ENCODE peak calls at places on chromosomes 13 and 19, in five cellular contexts. R, J, K, Z and D are unnamed samples.

GRCh38 chr13:90118467-90119071 is 1228.9 kb upstream of the MIR17HG start:
- DNase-seq in Z (no peak), J (no peak), K (no peak), R (no peak), D (no peak)

GRCh38 chr13:113918981-113919646 is 54.8 kb downstream of the C13orf46 start:
- DNase-seq in K (peak), Z (no peak), J (no peak), R (peak), D (peak)

GRCh38 chr13:30125422-30126073 is 181.8 kb downstream of the KATNAL1 start:
- DNase-seq in R (no peak), Z (no peak), K (no peak), J (peak), D (no peak)

GRCh38 chr13:44046428-44046827 is 166.7 kb downstream of the LACC1 start:
- DNase-seq in Z (no peak), J (no peak), K (no peak), R (no peak), D (no peak)

GRCh38 chr13:28548872-28549271 is 53.9 kb upstream of the FLT1 start:
- DNase-seq in K (no peak), R (no peak), J (no peak), Z (no peak), D (no peak)

GRCh38 chr13:51311957-51312520 is 27.5 kb upstream of the SERPINE3 start:
- DNase-seq in J (no peak), K (peak), Z (no peak), R (no peak), D (no peak)

GRCh38 chr13:26819067-26819466 is 58.5 kb upstream of the GPR12 start:
- DNase-seq in R (no peak), Z (peak), J (no peak), K (no peak), D (peak)

GRCh38 chr19:21569497-21569870 is 64.1 kb downstream of the ZNF429 start:
- DNase-seq in Z (no peak), J (peak), K (no peak), R (no peak), D (no peak)

GRCh38 chr13:71417205-71417604 is 449.8 kb downstream of the DACH1 start:
- DNase-seq in R (no peak), J (no peak), K (no peak), Z (no peak), D (no peak)

GRCh38 chr19:3785464-3785937 is 680 bp downstream of the MATK start:
- DNase-seq in K (no peak), J (no peak), Z (no peak), R (no peak), D (no peak)

GRCh38 chr19:38025908-38026307 is 118.9 kb downstream of the SIPA1L3 start:
- DNase-seq in K (no peak), R (no peak), J (no peak), Z (no peak), D (no peak)

GRCh38 chr13:34678154-34678553 is 263.9 kb upstream of the NBEA start:
- DNase-seq in J (no peak), R (no peak), Z (no peak), K (no peak), D (no peak)

GRCh38 chr13:26213345-26213744 is 8.8 kb downstream of the RNF6 start:
- DNase-seq in R (no peak), J (no peak), K (no peak), Z (no peak), D (no peak)

GRCh38 chr13:35479691-35480090 is 3.2 kb upstream of the MAB21L1 start:
- DNase-seq in R (no peak), K (no peak), Z (no peak), J (no peak), D (no peak)

GRCh38 chr19:33947565-33947964 is 150.9 kb downstream of the KCTD15 start:
- DNase-seq in Z (no peak), J (no peak), R (no peak), K (no peak), D (peak)

GRCh38 chr19:5395541-5395940 is 54.9 kb upstream of the PTPRS start:
- DNase-seq in Z (no peak), R (no peak), J (no peak), K (no peak), D (no peak)

GRCh38 chr19:799076-799881 is 2.0 kb downstream of the PTBP1 start:
- DNase-seq in K (no peak), Z (peak), J (no peak), R (no peak), D (no peak)

GRCh38 chr13:94550030-94550738 is 45.8 kb downstream of the TGDS start:
- DNase-seq in J (no peak), R (no peak), Z (no peak), K (no peak), D (no peak)

GRCh38 chr13:77760893-77761292 is 63.4 kb downstream of the SLAIN1 start:
- DNase-seq in K (no peak), J (no peak), R (no peak), Z (no peak), D (no peak)

DNA sequence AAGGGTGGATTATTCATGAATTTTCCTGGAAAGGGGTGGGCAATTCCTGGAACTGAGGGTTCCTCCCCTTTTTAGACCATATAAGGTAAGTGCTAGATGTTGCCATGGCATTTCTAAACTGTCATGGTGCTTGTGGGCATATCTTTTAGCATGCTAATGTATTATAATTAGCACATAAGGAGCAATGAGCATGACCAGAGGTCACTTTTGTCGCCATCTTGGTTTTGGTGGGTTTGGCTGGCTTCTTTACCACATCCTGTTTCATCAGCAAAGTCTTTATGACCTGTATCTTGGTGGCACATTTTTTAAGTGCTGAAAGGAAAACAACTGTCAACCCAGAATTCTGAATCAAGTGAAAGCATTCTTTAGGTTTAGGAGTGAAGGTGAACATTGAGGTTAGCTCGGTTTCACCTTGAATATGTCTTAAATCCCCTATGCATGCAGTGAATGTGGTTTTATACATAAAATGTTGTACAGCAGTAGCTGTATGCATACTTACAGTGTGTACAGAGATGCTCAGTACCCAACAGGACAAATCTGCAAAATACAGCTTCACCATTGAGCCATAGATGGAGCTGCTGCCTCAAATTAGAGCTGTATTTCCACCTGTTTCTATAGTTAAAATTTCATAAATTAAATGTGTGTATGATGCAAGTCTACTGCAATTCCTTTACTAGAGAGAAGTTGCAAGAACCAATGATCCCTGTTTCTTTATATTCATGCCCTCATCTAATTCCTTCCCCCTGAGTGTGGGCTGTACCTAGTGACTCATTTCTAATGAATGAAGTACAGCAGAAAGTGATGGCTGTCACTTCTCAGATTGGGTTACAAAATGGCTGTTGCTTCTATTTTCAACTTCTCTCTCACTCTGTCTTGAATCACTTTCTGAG is 25.3 kb upstream of the IGSF23 start:
- DNase-seq in K (no peak), J (no peak), Z (no peak), R (no peak), D (no peak)
- TF ChIP-seq CTCF in K (no peak), J (no peak), Z (peak), R (no peak), D (no peak)

GRCh38 chr13:99982021-99982740 is 597 bp downstream of the ZIC2 start:
- DNase-seq in Z (peak), K (no peak), J (no peak), R (no peak), D (no peak)

GRCh38 chr13:99984134-99984462 is 2.5 kb downstream of the ZIC2 start:
- DNase-seq in J (no peak), K (no peak), Z (peak), R (no peak), D (no peak)

GRCh38 chr13:99981115-99982020 is at the start of gene ZIC2:
- DNase-seq in R (no peak), K (no peak), Z (peak), J (no peak), D (no peak)

GRCh38 chr13:99983401-99984133 is 2.0 kb downstream of the ZIC2 start:
- DNase-seq in J (no peak), R (no peak), Z (peak), K (no peak), D (no peak)

DNA sequence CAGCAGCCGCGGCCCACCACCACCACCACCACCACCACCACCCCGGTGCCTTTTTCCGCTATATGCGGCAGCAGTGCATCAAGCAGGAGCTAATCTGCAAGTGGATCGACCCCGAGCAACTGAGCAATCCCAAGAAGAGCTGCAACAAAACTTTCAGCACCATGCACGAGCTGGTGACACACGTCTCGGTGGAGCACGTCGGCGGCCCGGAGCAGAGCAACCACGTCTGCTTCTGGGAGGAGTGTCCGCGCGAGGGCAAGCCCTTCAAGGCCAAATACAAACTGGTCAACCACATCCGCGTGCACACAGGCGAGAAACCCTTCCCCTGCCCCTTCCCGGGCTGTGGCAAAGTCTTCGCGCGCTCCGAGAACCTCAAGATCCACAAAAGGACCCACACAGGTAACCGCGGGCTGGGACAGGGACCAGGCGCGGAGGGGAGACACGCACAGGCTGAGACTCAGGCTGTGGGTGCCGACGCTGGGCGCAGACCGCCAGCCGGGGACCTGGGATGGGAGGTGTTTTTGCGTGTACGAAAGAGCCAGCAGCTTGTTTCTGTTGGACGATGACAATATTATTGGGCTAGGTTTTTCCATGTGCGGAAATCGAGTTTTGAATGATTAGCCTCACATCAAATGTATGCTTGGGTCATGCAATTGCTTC is 1.3 kb downstream of the ZIC2 start:
- DNase-seq in J (no peak), Z (peak), K (no peak), R (no peak), D (no peak)
- H3K4me3 ChIP-seq in J (no peak), Z (peak), K (no peak), R (peak), D (peak)

GRCh38 chr19:35112995-35113693 is 2.5 kb upstream of the FXYD3 start:
- DNase-seq in K (no peak), Z (no peak), J (no peak), R (no peak), D (no peak)

GRCh38 chr19:35115538-35115951 is at the start of gene FXYD3:
- DNase-seq in Z (no peak), K (no peak), J (no peak), R (no peak), D (no peak)

GRCh38 chr19:35117017-35117570 is 1.5 kb downstream of the FXYD3 start:
- DNase-seq in K (no peak), Z (no peak), R (no peak), J (no peak), D (no peak)

GRCh38 chr19:35116085-35116801 is 620 bp downstream of the FXYD3 start:
- DNase-seq in J (no peak), Z (no peak), K (no peak), R (no peak), D (no peak)

DNA sequence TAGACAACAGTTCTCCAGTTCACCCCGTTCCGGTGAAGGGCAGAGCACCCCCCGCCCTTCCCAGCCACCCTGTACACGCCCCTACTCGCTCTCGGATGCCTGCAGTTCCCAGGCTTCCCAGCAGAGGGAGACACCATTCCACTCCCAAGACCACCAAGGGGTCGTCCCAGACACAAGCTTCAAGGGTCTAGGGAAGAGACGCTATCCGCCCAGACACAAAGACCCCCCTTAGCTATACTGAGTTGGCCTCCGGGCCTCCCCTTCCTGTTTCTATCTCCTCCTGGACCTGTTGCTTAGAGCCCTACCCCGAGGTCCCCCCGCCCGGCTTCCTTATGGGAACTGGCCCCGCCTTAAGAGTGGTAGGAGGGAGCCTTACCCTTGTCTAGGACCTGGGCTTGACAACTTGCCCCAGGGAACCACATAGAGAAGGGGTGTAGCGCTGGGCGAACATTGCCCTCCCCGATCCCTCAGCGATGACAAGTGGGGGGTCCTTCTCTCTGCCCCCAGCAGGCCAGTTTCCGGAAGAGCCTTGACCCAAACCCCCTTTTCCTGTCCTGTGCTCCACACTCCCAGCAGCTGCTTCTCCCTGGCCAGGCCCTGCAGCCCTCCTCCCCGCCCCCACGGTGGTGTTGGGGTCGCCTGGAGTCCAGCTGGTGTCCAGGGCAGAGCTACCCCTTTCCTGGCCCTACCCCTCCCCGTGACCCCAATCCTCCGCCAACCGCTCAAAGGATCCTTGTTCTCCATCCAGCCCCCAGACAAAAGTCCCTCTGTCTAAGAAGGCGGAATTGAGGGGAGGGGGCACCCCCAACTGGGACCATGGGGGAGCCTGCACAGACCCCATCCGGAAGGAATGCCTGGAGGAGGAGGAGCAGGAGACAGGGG is 726 bp upstream of the FXYD3 start:
- DNase-seq in K (no peak), R (peak), Z (peak), J (peak), D (no peak)
- H3K27ac ChIP-seq in K (peak), R (peak), Z (no peak), J (peak), D (peak)

DNA sequence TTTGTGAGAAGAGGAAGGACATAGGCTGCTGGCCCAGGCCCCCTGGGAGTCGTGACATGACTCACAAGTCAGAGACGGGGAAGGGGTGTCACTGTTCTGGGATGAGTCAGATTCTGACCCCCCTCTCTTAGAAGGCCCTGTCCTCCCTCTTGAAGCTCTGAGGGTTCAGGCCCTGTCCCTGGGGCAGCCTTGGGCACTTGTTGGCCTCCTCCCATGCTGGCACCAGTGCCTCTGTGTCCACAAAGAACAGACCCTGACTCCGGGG is 2.7 kb upstream of the CEACAM7 start:
- DNase-seq in Z (no peak), J (no peak), R (no peak), K (no peak), D (no peak)
- TF ChIP-seq CTCF in Z (no peak), J (no peak), R (no peak), K (no peak), D (no peak)

GRCh38 chr19:51368366-51369282 is at the start of gene CLDND2:
- DNase-seq in R (no peak), Z (no peak), K (no peak), J (no peak), D (no peak)
- H3K4me3 ChIP-seq in R (peak), Z (peak), K (peak), J (peak), D (peak)

DNA sequence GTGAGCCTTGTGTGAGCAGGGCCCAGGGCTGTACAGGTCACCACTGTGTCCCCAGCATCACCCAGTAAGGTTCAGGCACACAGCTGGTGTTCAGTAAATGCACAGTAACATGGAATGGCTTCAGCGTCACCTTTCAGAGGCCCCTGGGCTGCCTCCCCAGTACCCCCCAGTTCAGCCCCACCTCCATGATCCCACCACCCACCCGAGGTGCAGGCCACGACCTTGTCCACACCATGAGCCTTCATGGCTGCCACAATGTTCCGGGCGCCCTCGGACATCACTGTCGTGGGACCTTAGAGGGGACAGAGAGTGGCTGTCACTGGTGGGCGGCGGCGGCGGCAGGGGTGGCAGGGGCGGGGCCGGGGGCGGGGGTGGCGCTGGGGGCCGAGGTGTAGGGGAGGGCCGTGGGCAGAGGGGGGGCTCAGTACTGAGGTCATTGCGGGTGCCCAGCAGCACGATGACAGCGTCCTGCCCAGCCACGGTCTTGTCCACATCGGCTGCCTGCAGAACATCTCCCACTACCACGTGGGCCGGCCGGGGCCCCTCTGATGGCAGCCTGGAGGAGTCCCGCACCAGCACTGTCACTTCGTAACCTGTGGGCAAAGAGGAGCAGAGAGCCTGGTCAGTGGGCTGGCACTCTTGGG is 7.5 kb downstream of the BLVRB start:
- DNase-seq in Z (no peak), R (no peak), J (no peak), K (no peak), D (no peak)
- H3K27ac ChIP-seq in Z (no peak), R (no peak), J (no peak), K (no peak), D (no peak)

DNA sequence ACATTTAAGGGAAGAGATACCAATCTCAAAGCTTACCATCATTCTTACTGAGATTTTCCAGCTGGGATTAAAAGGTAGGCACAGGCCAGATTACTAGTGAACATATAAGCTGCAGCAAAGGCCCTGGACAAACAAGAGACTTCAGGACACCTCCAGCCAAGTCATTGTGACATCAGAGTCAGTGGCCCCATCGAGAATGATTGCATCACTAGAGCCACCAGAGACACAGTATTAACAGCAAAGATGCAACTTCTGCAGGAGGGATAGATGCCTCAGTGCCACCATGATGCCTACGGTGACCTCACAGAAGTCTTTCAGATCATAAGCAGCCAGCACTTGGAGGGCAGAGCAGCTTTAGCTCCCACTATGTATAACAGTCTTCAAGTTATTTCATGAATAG is 8.6 kb downstream of the RUBCNL start:
- DNase-seq in Z (no peak), R (no peak), K (no peak), J (no peak), D (no peak)
- TF ChIP-seq CTCF in Z (no peak), R (no peak), K (no peak), J (no peak), D (no peak)

GRCh38 chr13:93225610-93226009 is 997 bp upstream of the GPC6 start:
- DNase-seq in Z (no peak), R (no peak), K (no peak), J (no peak), D (no peak)
- H3K4me3 ChIP-seq in Z (peak), R (no peak), K (no peak), J (no peak), D (peak)

GRCh38 chr19:47729468-47729798 is 15.9 kb upstream of the NOP53 start:
- DNase-seq in R (peak), Z (no peak), K (no peak), J (peak), D (peak)

GRCh38 chr19:47726467-47726866 is 13.2 kb downstream of the EHD2 start:
- DNase-seq in J (no peak), K (no peak), R (no peak), Z (no peak), D (no peak)

GRCh38 chr19:47730910-47731309 is 14.4 kb upstream of the NOP53 start:
- DNase-seq in K (no peak), Z (no peak), R (no peak), J (no peak), D (no peak)

GRCh38 chr19:47730521-47730889 is 14.8 kb upstream of the NOP53 start:
- DNase-seq in K (no peak), J (no peak), Z (no peak), R (no peak), D (no peak)

GRCh38 chr19:47729799-47730520 is 15.4 kb upstream of the NOP53 start:
- DNase-seq in R (peak), K (no peak), Z (peak), J (peak), D (no peak)
- H3K27ac ChIP-seq in R (peak), K (peak), Z (no peak), J (peak), D (peak)